ENCODE peak calls at places on chromosomes 13 and 19, in eight cellular contexts. O is heart right ventricle, H is A673, U is ovary, R is HFF-Myc, I is sigmoid colon, Z is fibroblast of pulmonary artery, K is B cell. M is an unnamed sample.

GRCh38 chr19:51660975-51661600 is 14.5 kb upstream of the SIGLEC14 start:
- DNase-seq in R (peak; percentile 45), O (peak; percentile 49), I (no peak), H (peak; percentile 85), K (peak; percentile 47), Z (peak; percentile 88), U (peak; percentile 80), M (peak; percentile 46)

GRCh38 chr13:107835339-107836018 is 379.9 kb downstream of the LIG4 start:
- DNase-seq in U (no peak), I (no peak), R (no peak), O (no peak), H (peak; percentile 25), K (no peak), Z (peak; percentile 52), M (no peak)

GRCh38 chr13:97188207-97188606 is 33.9 kb upstream of the MBNL2 start:
- DNase-seq in U (no peak), K (no peak), R (no peak), Z (no peak), O (no peak), H (no peak), I (no peak), M (no peak)

GRCh38 chr13:78611040-78611439 is 7.7 kb upstream of the POU4F1 start:
- DNase-seq in K (no peak), U (no peak), I (no peak), R (no peak), H (no peak), O (no peak), Z (no peak), M (no peak)

GRCh38 chr13:103788061-103788652 is 721.9 kb upstream of the SLC10A2 start:
- DNase-seq in H (peak; percentile 4), U (no peak), O (peak; percentile 21), R (no peak), Z (peak; percentile 7), I (no peak), K (no peak), M (no peak)

GRCh38 chr13:78012046-78012445 is 93.4 kb upstream of the EDNRB start:
- DNase-seq in H (no peak), Z (no peak), K (no peak), R (no peak), O (no peak), U (no peak), I (no peak), M (no peak)

GRCh38 chr13:27977476-27978300 is 8.6 kb upstream of the CDX2 start:
- DNase-seq in O (no peak), U (no peak), Z (peak; percentile 13), R (no peak), I (no peak), H (peak; percentile 22), K (peak; percentile 33), M (peak; percentile 35)

GRCh38 chr13:114119196-114119595 is 13.2 kb downstream of the RASA3 start:
- DNase-seq in R (peak; percentile 88), U (peak; percentile 54), O (no peak), H (peak; percentile 89), Z (peak; percentile 92), I (no peak), K (no peak), M (no peak)

GRCh38 chr13:69619651-69620050 is 488.0 kb upstream of the ATXN8OS start:
- DNase-seq in R (no peak), U (no peak), K (no peak), I (no peak), O (no peak), Z (no peak), H (no peak), M (no peak)

GRCh38 chr19:41699231-41699967 is 9.0 kb upstream of the CEACAM5 start:
- DNase-seq in I (peak; percentile 52), U (no peak), Z (no peak), O (no peak), H (no peak), K (no peak), R (no peak), M (no peak)

GRCh38 chr19:5036733-5037681 is 68.1 kb downstream of the KDM4B start:
- DNase-seq in O (peak; percentile 56), R (no peak), H (peak; percentile 64), Z (peak; percentile 54), U (peak; percentile 53), I (peak; percentile 84), K (no peak), M (no peak)

GRCh38 chr13:78137404-78138142 is 218.9 kb upstream of the EDNRB start:
- DNase-seq in K (peak; percentile 13), Z (peak; percentile 78), H (peak; percentile 86), I (no peak), R (peak; percentile 64), O (no peak), U (no peak), M (peak; percentile 28)

GRCh38 chr19:3350014-3350663 is 16.2 kb upstream of the NFIC start:
- DNase-seq in U (no peak), K (no peak), R (no peak), Z (no peak), O (no peak), H (no peak), I (peak; percentile 80), M (no peak)

GRCh38 chr19:5189318-5189607 is 151.3 kb downstream of the PTPRS start:
- DNase-seq in H (peak; percentile 30), O (no peak), K (no peak), U (no peak), R (no peak), Z (no peak), I (no peak), M (no peak)

GRCh38 chr13:43390101-43390500 is 366.7 kb downstream of the DNAJC15 start:
- DNase-seq in I (no peak), U (no peak), R (no peak), Z (no peak), H (no peak), K (no peak), O (no peak), M (no peak)

GRCh38 chr13:37173214-37173613 is 67.8 kb upstream of the CSNK1A1L start:
- DNase-seq in K (no peak), I (no peak), Z (peak; percentile 36), R (peak; percentile 70), U (no peak), O (no peak), H (peak; percentile 61), M (no peak)

GRCh38 chr19:19113040-19113541 is 25.2 kb downstream of the TMEM161A start:
- DNase-seq in Z (peak; percentile 40), H (peak; percentile 28), U (no peak), O (no peak), R (peak; percentile 9), I (no peak), K (no peak), M (no peak)
- TF ChIP-seq CTCF in Z (no peak), H (no peak), U (no peak), O (no peak), R (no peak), I (no peak), K (no peak), M (peak; percentile 4)

GRCh38 chr13:101942038-101942437 is 459.8 kb downstream of the FGF14 start:
- DNase-seq in Z (peak; percentile 16), U (no peak), H (peak; percentile 80), O (no peak), R (no peak), I (no peak), K (no peak), M (no peak)
- TF ChIP-seq CTCF in Z (peak; percentile 23), U (no peak), H (peak; percentile 88), O (peak; percentile 79), R (peak; percentile 29), I (peak; percentile 67), K (no peak), M (peak; percentile 59)

GRCh38 chr19:984165-984967 is at the start of gene WDR18:
- DNase-seq in I (peak; percentile 97), O (peak; percentile 95), R (no peak), H (peak; percentile 96), Z (peak; percentile 87), K (peak; percentile 100), U (peak; percentile 94), M (peak; percentile 100)
- TF ChIP-seq CTCF in I (no peak), O (peak; percentile 47), R (no peak), H (no peak), Z (no peak), K (no peak), U (peak; percentile 70), M (peak; percentile 12)

GRCh38 chr19:47018923-47019322 is 714 bp upstream of the NPAS1 start:
- DNase-seq in H (no peak), O (no peak), U (no peak), R (no peak), K (no peak), Z (no peak), I (no peak), M (no peak)

GRCh38 chr19:47012620-47013019 is 7.0 kb upstream of the NPAS1 start:
- DNase-seq in O (no peak), K (no peak), H (no peak), I (no peak), U (no peak), Z (no peak), R (no peak), M (no peak)

GRCh38 chr19:47013041-47013517 is 6.6 kb upstream of the NPAS1 start:
- DNase-seq in O (peak; percentile 87), K (peak; percentile 85), R (no peak), H (peak; percentile 86), U (peak; percentile 91), Z (peak; percentile 73), I (peak; percentile 89), M (peak; percentile 85)
- TF ChIP-seq CTCF in O (peak; percentile 99), K (peak; percentile 99), R (peak; percentile 98), H (peak; percentile 99), U (peak; percentile 95), Z (peak; percentile 89), I (peak; percentile 93), M (peak; percentile 98)

M was measured in GM13977.